ENCODE peak calls at places on chromosomes 4 and X, in seven cellular contexts. One of them, this sample, is unnamed.

GRCh38 chrX:135463937-135464336 is 42.2 kb downstream of the SMIM10L2A start:
- DNase-seq in kidney epithelial cell: no peak
- DNase-seq in Calu3: no peak
- DNase-seq in RPMI8226: peak
- DNase-seq in naive thymus-derived CD8-positive, alpha-beta T cell: no peak
- DNase-seq in caudate nucleus: no peak
- DNase-seq in CD4-positive, CD25-positive, alpha-beta regulatory T cell: no peak
- DNase-seq in this sample: no peak

GRCh38 chrX:103404225-103405008 is 28.1 kb downstream of the BEX3 start:
- DNase-seq in Calu3: peak
- DNase-seq in CD4-positive, CD25-positive, alpha-beta regulatory T cell: peak
- DNase-seq in kidney epithelial cell: no peak
- DNase-seq in RPMI8226: peak
- DNase-seq in caudate nucleus: peak
- DNase-seq in naive thymus-derived CD8-positive, alpha-beta T cell: peak
- DNase-seq in this sample: peak

GRCh38 chrX:72392042-72392441 is 86.3 kb upstream of the CITED1 start:
- DNase-seq in caudate nucleus: no peak
- DNase-seq in naive thymus-derived CD8-positive, alpha-beta T cell: no peak
- DNase-seq in RPMI8226: no peak
- DNase-seq in kidney epithelial cell: no peak
- DNase-seq in CD4-positive, CD25-positive, alpha-beta regulatory T cell: no peak
- DNase-seq in Calu3: no peak
- DNase-seq in this sample: no peak

GRCh38 chrX:13131511-13132137 is 87.2 kb upstream of the FAM9C start:
- DNase-seq in CD4-positive, CD25-positive, alpha-beta regulatory T cell: no peak
- DNase-seq in Calu3: no peak
- DNase-seq in kidney epithelial cell: no peak
- DNase-seq in caudate nucleus: no peak
- DNase-seq in RPMI8226: no peak
- DNase-seq in naive thymus-derived CD8-positive, alpha-beta T cell: no peak
- DNase-seq in this sample: no peak

GRCh38 chrX:49106930-49107329 is 16.6 kb downstream of the GPKOW start:
- DNase-seq in caudate nucleus: no peak
- DNase-seq in kidney epithelial cell: no peak
- DNase-seq in Calu3: peak
- DNase-seq in RPMI8226: no peak
- DNase-seq in naive thymus-derived CD8-positive, alpha-beta T cell: no peak
- DNase-seq in CD4-positive, CD25-positive, alpha-beta regulatory T cell: no peak
- DNase-seq in this sample: no peak

GRCh38 chr4:54484361-54484760 is 173.4 kb upstream of the KIT start:
- DNase-seq in kidney epithelial cell: no peak
- DNase-seq in CD4-positive, CD25-positive, alpha-beta regulatory T cell: no peak
- DNase-seq in RPMI8226: peak
- DNase-seq in naive thymus-derived CD8-positive, alpha-beta T cell: no peak
- DNase-seq in Calu3: no peak
- DNase-seq in caudate nucleus: no peak
- DNase-seq in this sample: no peak

GRCh38 chr4:56410247-56410646 is 23.0 kb upstream of the AASDH start:
- DNase-seq in caudate nucleus: peak
- DNase-seq in CD4-positive, CD25-positive, alpha-beta regulatory T cell: no peak
- DNase-seq in Calu3: peak
- DNase-seq in kidney epithelial cell: peak
- DNase-seq in RPMI8226: no peak
- DNase-seq in naive thymus-derived CD8-positive, alpha-beta T cell: no peak
- DNase-seq in this sample: no peak

GRCh38 chr4:13464543-13464942 is 19.6 kb downstream of the RAB28 start:
- DNase-seq in CD4-positive, CD25-positive, alpha-beta regulatory T cell: no peak
- DNase-seq in naive thymus-derived CD8-positive, alpha-beta T cell: no peak
- DNase-seq in caudate nucleus: no peak
- DNase-seq in Calu3: no peak
- DNase-seq in kidney epithelial cell: no peak
- DNase-seq in RPMI8226: no peak
- DNase-seq in this sample: no peak